ENCODE peak calls at places on chromosomes 4 and X, in nine cellular contexts. O is RPMI7951; D is occipital lobe; T is neural progenitor cell; W is HTR-8/SVneo; R is anterior cingulate cortex; H is activated B cell treated with CpG ODN at 0.5 μM for 24 hours; L is psoas muscle; A is activated naive CD4-positive, alpha-beta T cell treated with anti-CD3 and anti-CD28 coated beads for 36 hours. I is an unnamed sample.

GRCh38 chr4:110442309-110442708 is 33.6 kb upstream of the ENPEP start:
- DNase-seq in O (peak), D (no peak), T (no peak), W (no peak), R (no peak), H (no peak), L (no peak), A (no peak), I (no peak)

GRCh38 chr4:108433832-108434231 is 186.5 kb upstream of the RPL34 start:
- DNase-seq in O (peak), D (no peak), T (no peak), W (no peak), R (no peak), H (no peak), L (no peak), A (peak), I (no peak)

GRCh38 chr4:183118585-183118984 is 19.5 kb downstream of the WWC2 start:
- DNase-seq in O (peak), D (no peak), T (peak), W (peak), R (no peak), H (no peak), L (no peak), A (no peak), I (no peak)

GRCh38 chrX:31547416-31547815 is 475.6 kb upstream of the FTHL17 start:
- DNase-seq in O (no peak), D (no peak), T (no peak), W (no peak), R (no peak), H (no peak), L (no peak), A (no peak), I (no peak)

GRCh38 chr4:142696334-142697122 is 149.6 kb downstream of the INPP4B start:
- DNase-seq in O (no peak), D (no peak), T (no peak), W (no peak), R (no peak), H (no peak), L (no peak), A (peak), I (no peak)

GRCh38 chrX:110417128-110417527 is 58.5 kb downstream of the RTL9 start:
- DNase-seq in O (no peak), D (no peak), T (no peak), W (no peak), R (no peak), H (no peak), L (no peak), A (no peak), I (no peak)

GRCh38 chr4:86891785-86892638 is at the start of gene C4orf36:
- DNase-seq in O (peak), D (peak), T (peak), W (peak), R (peak), H (peak), L (peak), A (peak), I (peak)

GRCh38 chr4:184268574-184269160 is 51.0 kb upstream of the ENPP6 start:
- DNase-seq in O (peak), D (no peak), T (no peak), W (no peak), R (no peak), H (no peak), L (no peak), A (no peak), I (no peak)

GRCh38 chr4:152063301-152064235 is 302.8 kb upstream of the GATB start:
- DNase-seq in O (peak), D (no peak), T (no peak), W (no peak), R (no peak), H (no peak), L (peak), A (peak), I (no peak)

GRCh38 chr4:2378408-2378807 is 40.0 kb downstream of the ZFYVE28 start:
- DNase-seq in O (no peak), D (no peak), T (no peak), W (no peak), R (no peak), H (no peak), L (no peak), A (no peak), I (no peak)

GRCh38 chr4:52714597-52715254 is 36.5 kb downstream of the ERVMER34-1 start:
- DNase-seq in O (no peak), D (no peak), T (no peak), W (no peak), R (no peak), H (no peak), L (no peak), A (peak), I (no peak)

GRCh38 chr4:73019462-73020047 is 50.0 kb downstream of the COX18 start:
- DNase-seq in O (peak), D (no peak), T (peak), W (peak), R (no peak), H (no peak), L (no peak), A (peak), I (no peak)

GRCh38 chr4:38531126-38531737 is 132.8 kb upstream of the KLF3 start:
- DNase-seq in O (peak), D (no peak), T (peak), W (no peak), R (no peak), H (no peak), L (no peak), A (no peak), I (no peak)

GRCh38 chr4:3248811-3249661 is at the start of gene MSANTD1:
- DNase-seq in O (peak), D (no peak), T (peak), W (no peak), R (no peak), H (no peak), L (no peak), A (no peak), I (no peak)

GRCh38 chr4:151408630-151409469 is at the start of gene FHIP1A:
- DNase-seq in O (peak), D (peak), T (peak), W (peak), R (no peak), H (peak), L (peak), A (peak), I (peak)

GRCh38 chrX:129875669-129876068 is 30.3 kb upstream of the UTP14A start:
- DNase-seq in O (peak), D (no peak), T (no peak), W (peak), R (no peak), H (no peak), L (no peak), A (no peak), I (no peak)

GRCh38 chr4:39729557-39729956 is 31.6 kb downstream of the UBE2K start:
- DNase-seq in O (no peak), D (no peak), T (no peak), W (no peak), R (no peak), H (no peak), L (no peak), A (no peak), I (no peak)

GRCh38 chrX:2967998-2968909 is 38.1 kb upstream of the ARSH start:
- DNase-seq in O (peak), D (peak), T (peak), W (no peak), R (peak), H (no peak), L (no peak), A (peak), I (peak)

GRCh38 chrX:122512561-122513072 is 671.5 kb upstream of the GRIA3 start:
- DNase-seq in O (peak), D (no peak), T (no peak), W (no peak), R (no peak), H (no peak), L (no peak), A (no peak), I (no peak)

GRCh38 chrX:46727445-46727844 is 31.5 kb downstream of the SLC9A7 start:
- DNase-seq in O (no peak), D (no peak), T (no peak), W (no peak), R (no peak), H (no peak), L (no peak), A (no peak), I (no peak)

GRCh38 chrX:41600266-41600665 is 88.5 kb upstream of the GPR34 start:
- DNase-seq in O (peak), D (no peak), T (peak), W (peak), R (no peak), H (no peak), L (no peak), A (no peak), I (no peak)

GRCh38 chrX:71458866-71459265 is 74.0 kb upstream of the OGT start:
- DNase-seq in O (no peak), D (no peak), T (no peak), W (no peak), R (no peak), H (no peak), L (no peak), A (no peak), I (no peak)

GRCh38 chr4:85498068-85498733 is 23.3 kb downstream of the ARHGAP24 start:
- DNase-seq in O (peak), D (no peak), T (no peak), W (no peak), R (no peak), H (peak), L (peak), A (no peak), I (peak)

GRCh38 chr4:138832563-138832962 is 183.0 kb upstream of the NOCT start:
- DNase-seq in O (no peak), D (no peak), T (no peak), W (no peak), R (no peak), H (no peak), L (no peak), A (no peak), I (no peak)

I was measured in upper lobe of left lung.